ENCODE peak calls at places on chromosomes 7 and 10, in seven cellular contexts. R is OCI-LY7; O is CD8-positive, alpha-beta T cell; G is mucosa of descending colon; A is right lobe of liver; B is DND-41; J is fibroblast of lung. Z is an unnamed sample. For H3K9me3, the result is how much of the 10 kb centered on the place peaks cover.

GRCh38 chr7:106064836-106065559 is 47.1 kb downstream of the SYPL1 start:
- DNase-seq in R (no peak), O (no peak), G (peak), A (peak), B (no peak), J (peak), Z (peak)

GRCh38 chr7:18119985-18120384 is 92.3 kb upstream of the PRPS1L1 start:
- DNase-seq in R (no peak), O (no peak), G (no peak), A (no peak), B (no peak), J (peak), Z (no peak)

GRCh38 chr7:73308665-73309214 is at the start of gene NSUN5:
- DNase-seq in R (peak), O (peak), G (peak), A (peak), B (peak), J (peak), Z (peak)

GRCh38 chr10:114801411-114801813 is 20.2 kb upstream of the FHIP2A start:
- DNase-seq in R (peak), O (peak), G (no peak), A (no peak), B (peak), J (no peak), Z (no peak)

GRCh38 chr10:12432402-12433189 is 83.2 kb downstream of the CAMK1D start:
- DNase-seq in R (no peak), O (no peak), G (peak), A (no peak), B (no peak), J (no peak), Z (no peak)

GRCh38 chr7:28323833-28324232 is 88.5 kb upstream of the CREB5 start:
- DNase-seq in R (no peak), O (no peak), G (no peak), A (no peak), B (no peak), J (no peak), Z (no peak)

GRCh38 chr7:73766556-73767229 is 3.4 kb downstream of the CLDN3 start:
- DNase-seq in R (no peak), O (no peak), G (peak), A (no peak), B (no peak), J (no peak), Z (no peak)

GRCh38 chr7:143217806-143218205 is 4.0 kb upstream of the TAS2R40 start:
- DNase-seq in R (no peak), O (no peak), G (no peak), A (no peak), B (no peak), J (no peak), Z (no peak)

GRCh38 chr10:31075434-31075833 is 43.8 kb upstream of the ZNF438 start:
- DNase-seq in R (no peak), O (no peak), G (no peak), A (no peak), B (no peak), J (peak), Z (no peak)

GRCh38 chr10:33537066-33537465 is 202.6 kb upstream of the NRP1 start:
- DNase-seq in R (no peak), O (no peak), G (no peak), A (no peak), B (no peak), J (peak), Z (no peak)

GRCh38 chr7:42162560-42163325 is 74.3 kb downstream of the GLI3 start:
- DNase-seq in R (no peak), O (no peak), G (no peak), A (no peak), B (no peak), J (no peak), Z (no peak)

GRCh38 chr10:387949-388660 is 252.8 kb downstream of the ZMYND11 start:
- DNase-seq in R (no peak), O (no peak), G (no peak), A (no peak), B (no peak), J (no peak), Z (no peak)

GRCh38 chr7:106187613-106188350 is 75.7 kb upstream of the SYPL1 start:
- DNase-seq in R (no peak), O (no peak), G (no peak), A (no peak), B (no peak), J (peak), Z (no peak)

GRCh38 chr7:112556633-112557032 is 75.8 kb downstream of the LSMEM1 start:
- DNase-seq in R (peak), O (no peak), G (no peak), A (no peak), B (no peak), J (peak), Z (no peak)

GRCh38 chr10:79126351-79126750 is 57.6 kb downstream of the ZMIZ1 start:
- DNase-seq in R (no peak), O (no peak), G (no peak), A (no peak), B (no peak), J (no peak), Z (no peak)

GRCh38 chr10:97891497-97892167 is 42.0 kb downstream of the GOLGA7B start:
- DNase-seq in R (no peak), O (no peak), G (no peak), A (no peak), B (no peak), J (no peak), Z (no peak)

GRCh38 chr7:22864855-22865606 is 42.4 kb upstream of the TOMM7 start:
- DNase-seq in R (no peak), O (no peak), G (no peak), A (peak), B (peak), J (peak), Z (no peak)

GRCh38 chr10:2980791-2981360 is 86.5 kb upstream of the PFKP start:
- DNase-seq in R (no peak), O (no peak), G (no peak), A (no peak), B (no peak), J (peak), Z (no peak)

GRCh38 chr7:127844707-127845331 is 186.4 kb downstream of the LRRC4 start:
- DNase-seq in R (no peak), O (no peak), G (no peak), A (peak), B (no peak), J (peak), Z (peak)

GRCh38 chr7:132298782-132299181 is 277.5 kb downstream of the PLXNA4 start:
- DNase-seq in R (no peak), O (no peak), G (no peak), A (no peak), B (no peak), J (peak), Z (no peak)

GRCh38 chr7:36966636-36967035 is 242.3 kb upstream of the AOAH start:
- DNase-seq in R (no peak), O (no peak), G (no peak), A (no peak), B (no peak), J (peak), Z (no peak)

GRCh38 chr7:75649462-75649861 is 89.3 kb downstream of the HIP1 start:
- DNase-seq in R (no peak), O (no peak), G (no peak), A (peak), B (no peak), J (no peak), Z (no peak)

GRCh38 chr10:60810437-60811182 is 32.3 kb downstream of the CDK1 start:
- DNase-seq in R (no peak), O (no peak), G (no peak), A (no peak), B (no peak), J (peak), Z (peak)

GRCh38 chr7:107179326-107180163 is 10.7 kb downstream of the HBP1 start:
- DNase-seq in R (no peak), O (no peak), G (no peak), A (no peak), B (no peak), J (peak), Z (no peak)

GRCh38 chr10:77478248-77478963 is 159.2 kb downstream of the KCNMA1 start:
- DNase-seq in R (no peak), O (no peak), G (no peak), A (no peak), B (no peak), J (peak), Z (no peak)

GRCh38 chr7:65809259-65809981 is 63.5 kb upstream of the VKORC1L1 start:
- DNase-seq in R (peak), O (no peak), G (no peak), A (no peak), B (no peak), J (no peak), Z (no peak)

GRCh38 chr10:119786117-119786769 is 60.4 kb downstream of the INPP5F start:
- DNase-seq in R (no peak), O (no peak), G (no peak), A (no peak), B (peak), J (peak), Z (no peak)

GRCh38 chr10:128471151-128471550 is 344.9 kb upstream of the MKI67 start:
- DNase-seq in R (no peak), O (no peak), G (no peak), A (no peak), B (no peak), J (no peak), Z (no peak)

GRCh38 chr10:14476641-14477407 is 146.1 kb upstream of the FRMD4A start:
- DNase-seq in R (no peak), O (no peak), G (no peak), A (no peak), B (no peak), J (peak), Z (no peak)

GRCh38 chr7:99194301-99194700 is 13.6 kb downstream of the KPNA7 start:
- DNase-seq in R (no peak), O (no peak), G (no peak), A (no peak), B (no peak), J (no peak), Z (no peak)

GRCh38 chr7:14673202-14673601 is 229.3 kb downstream of the DGKB start:
- DNase-seq in R (no peak), O (no peak), G (no peak), A (no peak), B (no peak), J (no peak), Z (no peak)

GRCh38 chr7:88339195-88339922 is 32.7 kb upstream of the STEAP4 start:
- DNase-seq in R (no peak), O (no peak), G (no peak), A (no peak), B (no peak), J (no peak), Z (no peak)

GRCh38 chr10:131750973-131751826 is 149.6 kb upstream of the PPP2R2D start:
- DNase-seq in R (no peak), O (no peak), G (no peak), A (no peak), B (no peak), J (no peak), Z (no peak)

GRCh38 chr10:133110609-133111275 is 23.0 kb downstream of the ADGRA1 start:
- DNase-seq in R (no peak), O (no peak), G (no peak), A (no peak), B (no peak), J (no peak), Z (no peak)
- H3K9me3 ChIP-seq in R (under half), O (under half), G (under half), A (under half), B (under half), J (under half), Z (under half)

GRCh38 chr7:130695840-130696239 is 9.5 kb upstream of the TSGA13 start:
- DNase-seq in R (peak), O (no peak), G (no peak), A (no peak), B (no peak), J (peak), Z (no peak)
- TF ChIP-seq CTCF in R (peak), O (no peak), G (no peak), A (peak), B (peak), J (peak), Z (no peak)

DNA sequence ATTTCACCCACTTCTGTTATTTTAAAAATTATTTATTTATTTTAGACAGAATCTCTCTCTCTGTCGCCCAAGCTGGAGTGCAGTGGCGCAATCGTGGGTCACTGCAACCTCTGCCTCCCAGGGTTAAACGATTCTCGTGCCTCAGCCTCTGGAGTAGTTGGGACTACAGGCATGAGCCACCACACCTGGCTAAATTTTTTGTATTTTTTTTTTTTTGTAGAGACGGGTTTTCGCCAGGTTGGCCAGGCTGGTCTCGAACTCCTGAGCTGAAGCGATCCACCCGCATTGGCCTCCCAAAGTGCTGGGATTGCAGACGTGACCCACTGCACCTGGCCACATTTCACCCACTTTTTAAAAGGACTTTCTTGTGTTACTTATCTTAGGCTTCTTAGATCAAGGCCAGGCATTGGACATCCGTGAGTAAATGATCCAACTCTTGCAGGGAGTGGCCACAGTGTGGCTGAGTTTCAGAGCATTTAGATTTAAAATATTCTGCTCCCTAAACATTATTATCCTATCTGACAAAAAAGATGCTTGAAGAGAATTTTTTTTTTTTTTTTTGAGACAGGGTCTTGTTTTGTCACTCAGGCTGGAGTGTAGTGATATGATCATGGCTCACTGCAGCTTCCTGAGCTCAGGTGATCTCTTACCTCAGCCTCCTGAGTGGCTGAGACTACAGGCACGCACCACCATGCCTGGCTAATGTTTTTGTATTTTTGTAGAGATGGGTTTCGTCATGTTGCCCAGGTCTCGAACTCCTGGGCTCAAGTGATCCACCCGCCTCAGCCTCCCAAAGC is 14.4 kb downstream of the SNX10 start:
- DNase-seq in R (no peak), O (no peak), G (no peak), A (peak), B (no peak), J (no peak), Z (no peak)
- H3K9me3 ChIP-seq in R (under half), O (under half), G (under half), A (under half), B (under half), J (under half), Z (under half)

GRCh38 chr7:7517661-7518236 is 17.9 kb downstream of the COL28A1 start:
- DNase-seq in R (no peak), O (no peak), G (no peak), A (no peak), B (no peak), J (no peak), Z (no peak)

GRCh38 chr7:7519528-7519927 is 16.1 kb downstream of the COL28A1 start:
- DNase-seq in R (no peak), O (no peak), G (no peak), A (no peak), B (no peak), J (no peak), Z (no peak)

GRCh38 chr7:7524121-7524520 is 11.6 kb downstream of the COL28A1 start:
- DNase-seq in R (no peak), O (no peak), G (no peak), A (no peak), B (no peak), J (no peak), Z (no peak)

GRCh38 chr7:7522421-7522820 is 13.3 kb downstream of the COL28A1 start:
- DNase-seq in R (no peak), O (no peak), G (no peak), A (no peak), B (no peak), J (peak), Z (no peak)

DNA sequence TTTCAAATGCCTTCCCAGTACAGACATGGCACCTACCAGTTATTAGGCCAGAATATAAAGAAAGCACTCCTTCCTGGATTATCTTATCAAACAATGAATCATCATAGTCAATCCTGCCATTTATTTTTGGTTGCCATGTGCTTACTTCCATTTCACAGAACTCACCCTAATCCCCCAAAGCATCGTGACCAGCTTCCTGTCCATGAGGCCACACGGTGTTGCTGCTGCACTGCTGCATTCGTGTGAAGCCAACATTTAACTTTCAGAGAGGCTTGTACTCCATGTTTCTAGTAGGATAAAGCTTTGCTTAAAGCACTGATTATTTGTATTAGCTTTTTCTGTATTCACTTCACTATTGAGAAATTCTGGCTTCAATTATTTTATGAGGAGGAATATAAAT is 14.4 kb downstream of the COL28A1 start:
- DNase-seq in R (no peak), O (no peak), G (no peak), A (no peak), B (peak), J (no peak), Z (no peak)
- TF ChIP-seq CTCF in R (no peak), O (no peak), G (no peak), A (no peak), B (peak), J (no peak), Z (no peak)

Z was measured in stomach.